ENCODE peak calls at places on chromosome 10, in seven cellular contexts. I is NAMALWA, A is DMS79, C is astrocyte of the spinal cord, V is hepatocyte, X is GM19239, N is iris pigment epithelial cell. E is an unnamed sample.

GRCh38 chr10:3783721-3784432 is 1.1 kb downstream of the KLF6 start:
- DNase-seq in X (no peak), A (peak), V (peak), I (peak), N (peak), C (peak), E (no peak)

GRCh38 chr10:80158598-80159127 is 26.1 kb downstream of the PLAC9 start:
- DNase-seq in N (peak), I (no peak), X (no peak), V (peak), A (no peak), C (peak), E (no peak)

GRCh38 chr10:131271966-131272365 is 39.6 kb downstream of the TCERG1L start:
- DNase-seq in V (no peak), I (no peak), A (no peak), C (no peak), X (no peak), N (no peak), E (no peak)

GRCh38 chr10:31836569-31837406 is 91.8 kb downstream of the ARHGAP12 start:
- DNase-seq in I (peak), A (no peak), X (no peak), V (peak), C (peak), N (peak), E (no peak)

GRCh38 chr10:101784558-101784957 is 1.3 kb upstream of the NPM3 start:
- DNase-seq in C (no peak), N (no peak), A (no peak), X (no peak), I (no peak), V (no peak), E (no peak)

GRCh38 chr10:62597226-62597625 is 207.3 kb upstream of the ADO start:
- DNase-seq in X (no peak), C (no peak), N (no peak), I (no peak), V (no peak), A (no peak), E (no peak)

GRCh38 chr10:91887075-91887899 is 22.0 kb downstream of the FGFBP3 start:
- DNase-seq in V (peak), I (no peak), N (peak), C (peak), A (no peak), X (no peak), E (peak)

GRCh38 chr10:96038476-96039387 is 4.7 kb upstream of the CCNJ start:
- DNase-seq in V (no peak), C (no peak), A (no peak), X (no peak), I (no peak), N (no peak), E (no peak)

GRCh38 chr10:43255644-43256431 is 11.0 kb downstream of the RASGEF1A start:
- DNase-seq in N (peak), X (peak), V (peak), C (no peak), I (peak), A (no peak), E (no peak)

GRCh38 chr10:43093423-43094090 is 16.7 kb downstream of the RET start:
- DNase-seq in I (no peak), N (no peak), A (no peak), V (peak), C (no peak), X (no peak), E (no peak)

GRCh38 chr10:3249292-3249889 is 76.8 kb upstream of the PITRM1 start:
- DNase-seq in C (peak), A (no peak), I (no peak), X (no peak), V (no peak), N (peak), E (no peak)